ENCODE peak calls at places on chromosomes 4 and X, in eight cellular contexts. J is fibroblast of lung, G is GM20000, B is fibroblast of mammary gland, Q is left lung, Y is fibroblast of the aortic adventitia, O is MCF 10A, M is cardiac muscle cell. V is an unnamed sample.

GRCh38 chr4:98781641-98782348 is 123.4 kb upstream of the TSPAN5 start:
- DNase-seq in J (no peak), G (no peak), B (no peak), Q (no peak), Y (no peak), O (no peak), M (no peak), V (no peak)

GRCh38 chr4:97530676-97531075 is 612.6 kb downstream of the STPG2 start:
- DNase-seq in J (peak), G (no peak), B (no peak), Q (no peak), Y (no peak), O (no peak), M (no peak), V (no peak)

GRCh38 chr4:88705805-88706518 is 8.3 kb upstream of the NAP1L5 start:
- DNase-seq in J (peak), G (no peak), B (peak), Q (no peak), Y (peak), O (peak), M (peak), V (no peak)

GRCh38 chrX:152819271-152819670 is 11.3 kb downstream of the CETN2 start:
- DNase-seq in J (no peak), G (no peak), B (peak), Q (no peak), Y (peak), O (no peak), M (peak), V (no peak)

GRCh38 chr4:23333556-23333945 is 556.3 kb downstream of the PPARGC1A start:
- DNase-seq in J (peak), G (no peak), B (peak), Q (no peak), Y (peak), O (peak), M (peak), V (no peak)

GRCh38 chr4:182752158-182752910 is 164.9 kb downstream of the DCTD start:
- DNase-seq in J (peak), G (no peak), B (peak), Q (no peak), Y (peak), O (no peak), M (peak), V (no peak)

GRCh38 chrX:151019837-151020236 is 36.7 kb downstream of the HMGB3 start:
- DNase-seq in J (peak), G (no peak), B (peak), Q (no peak), Y (peak), O (peak), M (peak), V (no peak)

GRCh38 chrX:37746268-37746931 is 33.5 kb upstream of the CYBB start:
- DNase-seq in J (peak), G (peak), B (no peak), Q (peak), Y (no peak), O (no peak), M (no peak), V (no peak)

GRCh38 chrX:25442501-25442900 is 426.7 kb upstream of the ARX start:
- DNase-seq in J (no peak), G (no peak), B (no peak), Q (no peak), Y (no peak), O (peak), M (no peak), V (no peak)

GRCh38 chr4:89275587-89275986 is 32.0 kb downstream of the GPRIN3 start:
- DNase-seq in J (no peak), G (no peak), B (no peak), Q (no peak), Y (no peak), O (no peak), M (no peak), V (no peak)

GRCh38 chr4:21593268-21594002 is 355.1 kb downstream of the KCNIP4 start:
- DNase-seq in J (peak), G (no peak), B (peak), Q (peak), Y (no peak), O (no peak), M (peak), V (no peak)

GRCh38 chr4:52107745-52108144 is 56.6 kb downstream of the SPATA18 start:
- DNase-seq in J (no peak), G (no peak), B (peak), Q (no peak), Y (no peak), O (no peak), M (no peak), V (no peak)
- TF ChIP-seq CTCF in J (peak), G (no peak), B (peak), Q (no peak), Y (peak), O (no peak), M (peak), V (no peak)

GRCh38 chr4:6591781-6592180 is 16.8 kb downstream of the MAN2B2 start:
- DNase-seq in J (no peak), G (no peak), B (no peak), Q (no peak), Y (no peak), O (no peak), M (no peak), V (no peak)
- TF ChIP-seq CTCF in J (no peak), G (no peak), B (no peak), Q (no peak), Y (no peak), O (no peak), M (no peak), V (no peak)

GRCh38 chr4:75516144-75516543 is 1.9 kb downstream of the THAP6 start:
- DNase-seq in J (no peak), G (no peak), B (no peak), Q (no peak), Y (no peak), O (no peak), M (no peak), V (no peak)

GRCh38 chr4:75514949-75515612 is 808 bp downstream of the THAP6 start:
- DNase-seq in J (no peak), G (peak), B (peak), Q (no peak), Y (no peak), O (peak), M (no peak), V (no peak)

GRCh38 chr4:75513529-75514130 is 573 bp downstream of the RCHY1 start:
- DNase-seq in J (peak), G (no peak), B (peak), Q (no peak), Y (peak), O (no peak), M (peak), V (peak)

GRCh38 chr4:75512336-75513211 is 1.6 kb downstream of the RCHY1 start:
- DNase-seq in J (peak), G (peak), B (peak), Q (no peak), Y (peak), O (peak), M (peak), V (no peak)

DNA sequence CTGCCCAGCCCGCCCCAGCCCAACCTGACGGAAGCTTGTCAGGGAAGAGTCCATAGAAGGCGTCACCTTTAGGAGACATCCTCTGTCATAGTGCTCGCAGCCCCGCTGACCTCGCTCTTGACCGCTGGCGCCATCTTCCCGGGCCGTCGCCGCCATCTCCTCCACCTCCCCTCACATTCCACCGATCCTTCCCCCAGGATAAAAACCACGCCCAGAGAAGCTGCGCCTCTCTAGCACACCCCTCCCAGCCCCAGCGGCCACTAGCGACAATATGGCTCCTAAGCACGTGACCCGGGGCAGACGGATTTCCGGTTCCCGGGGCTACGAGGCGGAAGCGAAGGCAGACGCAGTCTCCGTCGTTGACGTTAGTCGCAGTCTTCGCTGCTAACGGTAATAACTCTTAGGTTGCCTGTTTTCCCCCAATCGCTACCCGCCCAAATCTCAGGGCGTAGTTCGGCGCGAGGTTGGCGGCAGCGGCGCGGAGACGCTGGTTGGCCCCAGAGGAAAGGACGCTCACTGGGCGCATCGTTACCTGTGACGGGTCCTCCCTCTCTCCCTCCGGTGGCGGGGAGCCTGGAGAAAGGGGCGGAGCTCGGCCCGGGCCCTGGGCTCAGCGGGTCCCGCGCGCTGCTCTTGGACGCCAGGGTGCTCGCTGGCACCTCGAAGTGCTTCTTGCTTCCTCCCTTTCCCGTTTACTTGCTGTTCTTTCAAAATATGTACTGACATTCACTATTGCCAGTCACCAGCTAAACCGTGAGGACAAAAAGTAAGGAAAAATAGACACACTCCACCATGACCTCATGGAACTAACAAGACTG is at the start of the genes RCHY1 and THAP6:
- DNase-seq in J (peak), G (peak), B (peak), Q (peak), Y (peak), O (peak), M (peak), V (peak)
- TF ChIP-seq CTCF in J (no peak), G (no peak), B (no peak), Q (no peak), Y (peak), O (no peak), M (no peak), V (no peak)

GRCh38 chr4:40301592-40301991 is 33.5 kb upstream of the CHRNA9 start:
- DNase-seq in J (no peak), G (peak), B (no peak), Q (no peak), Y (no peak), O (no peak), M (no peak), V (peak)

GRCh38 chr4:40303751-40304150 is 31.4 kb upstream of the CHRNA9 start:
- DNase-seq in J (no peak), G (no peak), B (no peak), Q (no peak), Y (no peak), O (no peak), M (no peak), V (no peak)

GRCh38 chr4:40299126-40299525 is 36.0 kb upstream of the CHRNA9 start:
- DNase-seq in J (no peak), G (no peak), B (no peak), Q (no peak), Y (no peak), O (no peak), M (no peak), V (no peak)

GRCh38 chr4:40300371-40301162 is 34.6 kb upstream of the CHRNA9 start:
- DNase-seq in J (no peak), G (no peak), B (no peak), Q (no peak), Y (no peak), O (no peak), M (no peak), V (no peak)

GRCh38 chr4:40299704-40300336 is 35.3 kb upstream of the CHRNA9 start:
- DNase-seq in J (no peak), G (no peak), B (no peak), Q (no peak), Y (no peak), O (no peak), M (no peak), V (no peak)
- TF ChIP-seq CTCF in J (no peak), G (no peak), B (no peak), Q (no peak), Y (no peak), O (no peak), M (no peak), V (no peak)

GRCh38 chr4:127734976-127735375 is 4.8 kb downstream of the SLC25A31 start:
- DNase-seq in J (no peak), G (no peak), B (no peak), Q (no peak), Y (no peak), O (no peak), M (no peak), V (no peak)
- TF ChIP-seq CTCF in J (no peak), G (no peak), B (no peak), Q (no peak), Y (no peak), O (no peak), M (no peak), V (no peak)

GRCh38 chrX:101359966-101360365 is 11.4 kb upstream of the TIMM8A start:
- DNase-seq in J (peak), G (no peak), B (no peak), Q (no peak), Y (no peak), O (no peak), M (no peak), V (no peak)

GRCh38 chrX:101362116-101362515 is 13.6 kb upstream of the TIMM8A start:
- DNase-seq in J (no peak), G (no peak), B (no peak), Q (no peak), Y (no peak), O (no peak), M (no peak), V (no peak)

GRCh38 chrX:101362757-101363156 is 14.2 kb upstream of the TIMM8A start:
- DNase-seq in J (no peak), G (no peak), B (no peak), Q (no peak), Y (no peak), O (no peak), M (no peak), V (no peak)

GRCh38 chrX:101357166-101357795 is 8.7 kb upstream of the TIMM8A start:
- DNase-seq in J (no peak), G (no peak), B (peak), Q (no peak), Y (peak), O (peak), M (peak), V (no peak)
- TF ChIP-seq CTCF in J (peak), G (no peak), B (peak), Q (no peak), Y (peak), O (no peak), M (peak), V (no peak)

DNA sequence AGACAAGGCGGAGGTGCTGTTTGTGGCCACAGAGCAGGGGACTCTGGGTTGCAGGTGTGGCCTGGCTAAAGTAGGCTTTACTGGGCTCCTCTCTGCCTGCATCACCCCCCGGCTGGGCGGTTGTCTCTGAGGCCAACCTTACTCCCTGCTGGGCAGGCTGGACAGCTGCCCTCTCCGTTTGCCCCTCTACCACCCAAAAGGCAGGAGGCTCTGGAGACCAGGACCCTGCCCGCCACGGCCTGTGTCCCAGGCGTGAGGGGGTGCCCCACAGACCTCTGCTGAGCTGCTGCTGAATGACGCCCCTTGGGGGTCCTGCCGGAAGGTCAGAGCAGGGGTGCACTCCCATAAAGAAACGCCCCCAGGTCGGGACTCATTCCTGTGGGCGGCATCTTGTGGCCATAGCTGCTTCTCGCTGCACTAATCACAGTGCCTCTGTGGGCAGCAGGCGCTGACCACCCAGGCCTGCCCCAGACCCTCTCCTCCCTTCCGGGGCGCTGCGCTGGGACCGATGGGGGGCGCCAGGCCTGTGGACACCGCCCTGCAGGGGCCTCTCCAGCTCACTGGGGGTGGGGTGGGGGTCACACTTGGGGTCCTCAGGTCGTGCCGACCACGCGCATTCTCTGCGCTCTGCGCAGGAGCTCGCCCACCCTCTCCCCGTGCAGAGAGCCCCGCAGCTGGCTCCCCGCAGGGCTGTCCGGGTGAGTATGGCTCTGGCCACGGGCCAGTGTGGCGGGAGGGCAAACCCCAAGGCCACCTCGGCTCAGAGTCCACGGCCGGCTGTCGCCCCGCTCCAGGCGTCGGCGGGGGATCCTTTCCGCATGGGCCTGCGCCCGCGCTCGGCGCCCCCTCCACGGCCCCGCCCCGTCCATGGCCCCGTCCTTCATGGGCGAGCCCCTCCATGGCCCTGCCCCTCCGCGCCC is 920 bp downstream of the HTT-AS start:
- DNase-seq in J (no peak), G (no peak), B (no peak), Q (peak), Y (no peak), O (no peak), M (no peak), V (no peak)
- TF ChIP-seq CTCF in J (no peak), G (no peak), B (no peak), Q (no peak), Y (no peak), O (no peak), M (peak), V (no peak)

GRCh38 chr4:29326816-29327215 is 1393.4 kb upstream of the PCDH7 start:
- DNase-seq in J (peak), G (no peak), B (no peak), Q (no peak), Y (no peak), O (no peak), M (no peak), V (no peak)

GRCh38 chr4:29320947-29321583 is 1399.1 kb upstream of the PCDH7 start:
- DNase-seq in J (no peak), G (no peak), B (no peak), Q (no peak), Y (no peak), O (no peak), M (no peak), V (no peak)

DNA sequence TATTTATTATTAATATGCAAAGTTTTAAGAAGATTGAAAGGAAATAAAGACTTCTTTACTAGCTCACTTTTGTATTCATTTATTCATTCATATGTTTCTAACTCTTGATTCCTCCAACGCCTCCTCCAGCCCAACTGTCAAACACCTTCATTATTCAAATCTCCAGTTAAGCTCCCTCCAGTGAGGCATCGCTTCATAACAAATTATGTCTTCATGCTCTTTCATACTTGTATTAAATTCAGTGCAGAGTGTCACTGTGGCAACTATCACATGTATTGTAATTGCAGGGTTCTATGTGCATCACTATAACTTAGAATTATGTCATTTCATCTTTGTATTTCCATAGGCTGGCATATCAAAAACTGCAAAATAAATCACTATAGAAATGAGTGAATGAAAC is 1394.2 kb upstream of the PCDH7 start:
- DNase-seq in J (no peak), G (no peak), B (no peak), Q (no peak), Y (no peak), O (no peak), M (no peak), V (no peak)
- TF ChIP-seq CTCF in J (no peak), G (no peak), B (no peak), Q (no peak), Y (no peak), O (no peak), M (no peak), V (no peak)

V was measured in activated B cell treated with CpG ODN at 0.5 μM for 24 hours.